ENCODE peak calls at places on chromosomes 2 and 18, in five cellular contexts. C is K562, F is IMR-90, Z is stomach, R is sigmoid colon. O is an unnamed sample.
A peak's percentile ranks its signal among the peaks of the same experiment; 100 is the strongest.

GRCh38 chr2:41598161-41598894 is 449.5 kb upstream of the PKDCC start:
- DNase-seq in F (no peak), C (no peak), R (no peak), Z (no peak), O (no peak)

GRCh38 chr2:216661639-216662375 is 28.6 kb downstream of the IGFBP2 start:
- DNase-seq in F (no peak), R (no peak), Z (no peak), C (peak; percentile 9), O (peak; percentile 58)

GRCh38 chr2:156437272-156437671 is 1.1 kb downstream of the GPD2 start:
- DNase-seq in C (no peak), Z (peak; percentile 28), R (peak; percentile 79), F (peak; percentile 43), O (peak; percentile 25)

GRCh38 chr2:149561309-149561926 is 26.2 kb downstream of the MMADHC start:
- DNase-seq in R (no peak), F (peak; percentile 30), C (peak; percentile 45), Z (no peak), O (no peak)

GRCh38 chr2:27959496-27959895 is 69.0 kb downstream of the BABAM2 start:
- DNase-seq in R (peak; percentile 79), C (no peak), F (peak; percentile 50), Z (no peak), O (no peak)

GRCh38 chr2:30361751-30362394 is 85.2 kb upstream of the LCLAT1 start:
- DNase-seq in Z (no peak), R (no peak), F (no peak), C (no peak), O (no peak)

GRCh38 chr2:138223321-138223720 is 259.0 kb downstream of the HNMT start:
- DNase-seq in F (no peak), C (no peak), Z (no peak), R (no peak), O (no peak)

GRCh38 chr2:1704606-1705556 is 39.4 kb downstream of the PXDN start:
- DNase-seq in Z (no peak), F (no peak), C (no peak), R (no peak), O (no peak)

GRCh38 chr2:230537531-230537976 is 121.6 kb downstream of the SP100 start:
- DNase-seq in C (no peak), R (no peak), F (no peak), Z (no peak), O (no peak)

GRCh38 chr2:66587216-66587615 is 152.3 kb downstream of the MEIS1 start:
- DNase-seq in Z (peak; percentile 45), R (no peak), F (peak; percentile 56), C (no peak), O (peak; percentile 27)

GRCh38 chr2:197286805-197287595 is 23.6 kb downstream of the ANKRD44 start:
- DNase-seq in Z (peak; percentile 59), F (peak; percentile 97), C (no peak), R (peak; percentile 92), O (no peak)

GRCh38 chr2:223050900-223051299 is 1.1 kb upstream of the KCNE4 start:
- DNase-seq in F (peak; percentile 66), C (no peak), R (peak; percentile 67), Z (no peak), O (no peak)

GRCh38 chr2:241844831-241845578 is 13.7 kb downstream of the PDCD1 start:
- DNase-seq in C (no peak), F (no peak), R (peak; percentile 61), Z (no peak), O (no peak)

GRCh38 chr2:205510345-205510744 is 172.0 kb upstream of the NRP2 start:
- DNase-seq in Z (no peak), C (no peak), R (no peak), F (no peak), O (no peak)

GRCh38 chr2:156532989-156533388 is 96.8 kb downstream of the GPD2 start:
- DNase-seq in C (no peak), F (no peak), R (no peak), Z (no peak), O (no peak)

GRCh38 chr2:85792783-85793441 is 39.1 kb downstream of the ATOH8 start:
- DNase-seq in Z (no peak), C (no peak), F (peak; percentile 85), R (peak; percentile 69), O (no peak)

GRCh38 chr2:42028571-42029148 is 19.2 kb upstream of the PKDCC start:
- DNase-seq in C (no peak), R (no peak), F (no peak), Z (no peak), O (no peak)

GRCh38 chr18:9810994-9811393 is 74.8 kb upstream of the TXNDC2 start:
- DNase-seq in C (no peak), Z (no peak), R (peak; percentile 40), F (no peak), O (no peak)

GRCh38 chr2:189363559-189363958 is 77.7 kb upstream of the WDR75 start:
- DNase-seq in Z (no peak), R (no peak), C (no peak), F (peak; percentile 65), O (no peak)

GRCh38 chr18:34990571-34990970 is 50.6 kb upstream of the MAPRE2 start:
- DNase-seq in C (no peak), R (no peak), Z (no peak), F (peak; percentile 11), O (no peak)

GRCh38 chr2:42585779-42586178 is 17.3 kb downstream of the MTA3 start:
- DNase-seq in C (no peak), R (no peak), F (no peak), Z (no peak), O (no peak)

GRCh38 chr18:48222118-48222517 is 187.1 kb downstream of the ZBTB7C start:
- DNase-seq in Z (peak; percentile 52), R (no peak), C (no peak), F (no peak), O (peak; percentile 63)

GRCh38 chr2:184006998-184007397 is 591.3 kb upstream of the ZNF804A start:
- DNase-seq in F (no peak), R (no peak), C (no peak), Z (no peak), O (no peak)

GRCh38 chr2:178523596-178524134 is 43.4 kb downstream of the PLEKHA3 start:
- DNase-seq in R (no peak), C (peak; percentile 25), Z (no peak), F (peak; percentile 7), O (no peak)

GRCh38 chr2:219204425-219205164 is 2.0 kb upstream of the ZFAND2B start:
- DNase-seq in C (no peak), R (peak; percentile 36), F (no peak), Z (no peak), O (no peak)

GRCh38 chr2:85066874-85067351 is 66.3 kb upstream of the TCF7L1 start:
- DNase-seq in F (peak; percentile 84), Z (peak; percentile 67), R (peak; percentile 88), C (peak; percentile 66), O (peak; percentile 74)

GRCh38 chr2:11866358-11867335 is 120.2 kb downstream of the LPIN1 start:
- DNase-seq in R (no peak), C (no peak), F (no peak), Z (no peak), O (no peak)

GRCh38 chr2:1708476-1709334 is 35.6 kb downstream of the PXDN start:
- DNase-seq in R (peak; percentile 67), C (no peak), F (peak; percentile 27), Z (no peak), O (no peak)

GRCh38 chr2:10909050-10909995 is 2.4 kb upstream of the KCNF1 start:
- DNase-seq in F (no peak), R (peak; percentile 54), Z (no peak), C (peak; percentile 74), O (no peak)

GRCh38 chr2:138255670-138256069 is 245.9 kb upstream of the SPOPL start:
- DNase-seq in F (no peak), R (no peak), Z (no peak), C (no peak), O (no peak)

DNA sequence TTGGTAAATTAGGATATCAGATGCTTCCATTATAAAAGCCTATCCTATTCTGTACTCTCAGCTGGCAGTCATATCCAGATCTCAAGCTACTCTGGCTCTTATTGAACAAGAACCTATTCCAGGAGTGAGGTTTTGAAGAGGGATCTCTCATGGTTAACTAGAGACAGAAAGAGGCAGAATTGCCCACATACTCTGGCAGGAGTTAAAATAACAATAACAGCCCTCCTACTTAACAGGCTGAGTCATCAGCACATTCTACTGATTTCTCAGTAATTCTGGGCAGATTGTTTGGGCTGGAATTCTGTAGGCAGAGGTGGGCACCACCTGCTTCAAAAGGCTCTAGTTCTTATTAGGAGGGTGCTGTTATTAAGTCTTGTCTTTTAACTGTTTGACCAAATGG is 142.0 kb upstream of the UNC80 start:
- DNase-seq in C (no peak), Z (no peak), R (no peak), F (peak; percentile 5), O (no peak)
- TF ChIP-seq POLR2A in C (no peak), Z (no peak), R (no peak), F (no peak), O (no peak)

GRCh38 chr2:7929276-7929675 is 752.6 kb upstream of the ID2 start:
- DNase-seq in C (no peak), Z (no peak), R (no peak), F (no peak), O (no peak)

GRCh38 chr2:7927694-7928093 is 754.2 kb upstream of the ID2 start:
- DNase-seq in F (no peak), C (no peak), Z (no peak), R (no peak), O (no peak)

GRCh38 chr2:7931808-7932207 is 750.0 kb upstream of the ID2 start:
- DNase-seq in Z (no peak), F (no peak), C (no peak), R (no peak), O (no peak)

GRCh38 chr2:7930800-7931635 is 750.8 kb upstream of the ID2 start:
- DNase-seq in Z (no peak), F (peak; percentile 70), R (peak; percentile 81), C (no peak), O (no peak)

DNA sequence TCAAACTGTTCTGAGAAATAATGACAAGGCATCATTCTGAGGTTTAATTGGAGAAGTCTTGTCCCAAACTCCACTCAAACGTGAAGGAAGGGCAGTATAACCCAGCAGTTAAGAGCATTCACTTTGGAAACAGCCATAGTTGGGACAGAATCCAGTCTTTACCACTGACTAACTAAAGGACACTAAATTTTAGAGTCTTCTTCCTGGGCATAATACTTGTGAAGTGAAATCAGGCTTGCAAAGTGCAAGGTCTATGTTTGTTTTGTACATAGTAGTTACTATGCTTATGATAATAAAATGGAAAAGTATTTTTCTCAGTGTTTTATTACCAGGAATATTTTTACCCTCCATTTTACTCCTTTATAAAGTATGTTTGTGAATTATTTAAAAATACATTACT is 748.2 kb upstream of the ID2 start:
- DNase-seq in R (no peak), Z (no peak), C (no peak), F (no peak), O (no peak)
- H3K27ac ChIP-seq in R (no peak overlapping the region), Z (no peak overlapping the region), C (no peak overlapping the region), F (no peak overlapping the region), O (no peak overlapping the region)

DNA sequence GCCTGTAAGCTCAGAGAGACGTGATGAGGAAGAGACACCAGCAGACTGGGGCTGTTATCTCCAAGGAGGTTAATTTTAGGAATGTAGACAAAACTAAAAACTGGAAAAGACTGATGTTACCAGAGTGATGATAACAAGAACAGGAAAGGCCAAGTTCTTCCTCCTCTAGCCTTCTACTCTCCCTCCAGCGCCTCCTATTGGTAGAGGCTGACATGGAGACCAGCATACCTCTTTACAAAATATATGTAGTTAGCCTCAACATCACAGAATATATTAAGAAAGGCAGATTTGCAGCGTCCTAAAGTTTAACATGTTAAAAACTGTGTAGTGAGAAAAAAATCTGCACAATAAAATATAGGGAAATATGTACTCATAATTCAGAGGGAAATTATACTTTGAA is 66.0 kb downstream of the TCF4 start:
- DNase-seq in C (peak; percentile 26), R (no peak), F (no peak), Z (no peak), O (no peak)
- TF ChIP-seq CTCF in C (peak; percentile 57), R (no peak), F (peak; percentile 38), Z (no peak), O (peak; percentile 24)

GRCh38 chr18:63949068-63949737 is at the start of gene HMSD:
- DNase-seq in Z (peak; percentile 61), R (no peak), C (peak; percentile 13), F (no peak), O (peak; percentile 77)
- TF ChIP-seq POLR2A in Z (no peak), R (no peak), C (no peak), F (no peak), O (no peak)

O was measured in right lobe of liver.